ENCODE peak calls at places on chromosomes 6 and 20, in four cellular contexts. One of them, this sample, is unnamed.

GRCh38 chr20:45934046-45934586 is 367 bp upstream of the PCIF1 start:
- DNase-seq in GM12878: no peak
- DNase-seq in HCT116: peak; percentile 15
- DNase-seq in Peyer's patch: no peak
- DNase-seq in this sample: peak; percentile 37

GRCh38 chr6:20688710-20689500 is 154.6 kb downstream of the CDKAL1 start:
- DNase-seq in GM12878: peak; percentile 59
- DNase-seq in HCT116: no peak
- DNase-seq in Peyer's patch: no peak
- DNase-seq in this sample: no peak

GRCh38 chr20:63500902-63501817 is 2.3 kb upstream of the EEF1A2 start:
- DNase-seq in GM12878: no peak
- DNase-seq in HCT116: no peak
- DNase-seq in Peyer's patch: no peak
- DNase-seq in this sample: no peak

GRCh38 chr6:4322846-4323309 is 187.5 kb upstream of the ECI2 start:
- DNase-seq in GM12878: no peak
- DNase-seq in HCT116: no peak
- DNase-seq in Peyer's patch: no peak
- DNase-seq in this sample: no peak

GRCh38 chr6:142934190-142934589 is 10.8 kb downstream of the HIVEP2 start:
- DNase-seq in GM12878: no peak
- DNase-seq in HCT116: no peak
- DNase-seq in Peyer's patch: no peak
- DNase-seq in this sample: no peak

GRCh38 chr20:39190666-39191570 is 228.8 kb downstream of the DHX35 start:
- DNase-seq in GM12878: no peak
- DNase-seq in HCT116: peak; percentile 39
- DNase-seq in Peyer's patch: no peak
- DNase-seq in this sample: no peak

GRCh38 chr20:7841967-7842301 is 98.3 kb downstream of the HAO1 start:
- DNase-seq in GM12878: no peak
- DNase-seq in HCT116: no peak
- DNase-seq in Peyer's patch: no peak
- DNase-seq in this sample: no peak

GRCh38 chr20:24163501-24163900 is 174.9 kb upstream of the GGTLC1 start:
- DNase-seq in GM12878: no peak
- DNase-seq in HCT116: no peak
- DNase-seq in Peyer's patch: no peak
- DNase-seq in this sample: no peak

GRCh38 chr6:25354078-25354940 is 75.1 kb downstream of the CARMIL1 start:
- DNase-seq in GM12878: no peak
- DNase-seq in HCT116: no peak
- DNase-seq in Peyer's patch: no peak
- DNase-seq in this sample: no peak

GRCh38 chr6:142913036-142913510 is 31.9 kb downstream of the HIVEP2 start:
- DNase-seq in GM12878: peak; percentile 92
- DNase-seq in HCT116: no peak
- DNase-seq in Peyer's patch: no peak
- DNase-seq in this sample: no peak

GRCh38 chr6:31651602-31652191 is 764 bp downstream of the BAG6 start:
- DNase-seq in GM12878: no peak
- DNase-seq in HCT116: peak; percentile 55
- DNase-seq in Peyer's patch: no peak
- DNase-seq in this sample: peak; percentile 75

GRCh38 chr6:136347847-136348246 is 58.2 kb upstream of the BCLAF1 start:
- DNase-seq in GM12878: no peak
- DNase-seq in HCT116: no peak
- DNase-seq in Peyer's patch: no peak
- DNase-seq in this sample: no peak

GRCh38 chr6:112252571-112253504 is 1.5 kb downstream of the LAMA4 start:
- DNase-seq in GM12878: no peak
- DNase-seq in HCT116: no peak
- DNase-seq in Peyer's patch: no peak
- DNase-seq in this sample: no peak

GRCh38 chr6:73888050-73888449 is 192.0 kb downstream of the CD109 start:
- DNase-seq in GM12878: no peak
- DNase-seq in HCT116: no peak
- DNase-seq in Peyer's patch: no peak
- DNase-seq in this sample: no peak

DNA sequence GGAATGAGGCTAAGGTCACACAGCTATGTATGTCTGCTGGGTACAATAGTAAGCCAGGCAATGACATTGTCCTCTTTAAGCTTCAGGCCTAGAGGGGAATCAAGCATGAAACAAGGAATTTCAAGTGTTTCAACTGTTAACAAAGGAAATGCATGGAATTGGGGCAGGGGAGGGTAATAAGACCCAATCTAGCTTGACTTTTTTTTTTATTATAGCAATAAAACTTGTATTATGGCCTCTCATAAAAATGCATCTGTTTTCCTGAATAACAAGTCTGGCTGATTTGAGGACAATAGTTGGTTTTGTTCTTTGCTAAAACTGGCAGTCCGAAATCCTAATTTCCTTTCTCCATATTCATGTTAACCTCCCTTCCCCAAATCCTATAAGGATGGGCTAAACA is 336.7 kb downstream of the CBLN4 start:
- DNase-seq in GM12878: no peak
- DNase-seq in HCT116: no peak
- DNase-seq in Peyer's patch: no peak
- DNase-seq in this sample: no peak
- H3K9me3 ChIP-seq in GM12878: no peaks in the 10 kb centered on the region
- H3K9me3 ChIP-seq in HCT116: peaks cover 16% of the 10 kb centered on the region
- H3K9me3 ChIP-seq in Peyer's patch: no peaks in the 10 kb centered on the region
- H3K9me3 ChIP-seq in this sample: no peaks in the 10 kb centered on the region

GRCh38 chr6:144284753-144285547 is at the start of gene UTRN:
- DNase-seq in GM12878: no peak
- DNase-seq in HCT116: no peak
- DNase-seq in Peyer's patch: peak; percentile 81
- DNase-seq in this sample: peak; percentile 45
- TF ChIP-seq POLR2A in GM12878: no peak
- TF ChIP-seq POLR2A in HCT116: no peak
- TF ChIP-seq POLR2A in Peyer's patch: peak; percentile 39
- TF ChIP-seq POLR2A in this sample: peak; percentile 49

GRCh38 chr6:69780585-69781178 is 16.1 kb downstream of the LMBRD1 start:
- DNase-seq in GM12878: no peak
- DNase-seq in HCT116: no peak
- DNase-seq in Peyer's patch: no peak
- DNase-seq in this sample: no peak

GRCh38 chr6:69774740-69775350 is 22.0 kb downstream of the LMBRD1 start:
- DNase-seq in GM12878: no peak
- DNase-seq in HCT116: no peak
- DNase-seq in Peyer's patch: no peak
- DNase-seq in this sample: no peak

GRCh38 chr6:69775450-69775849 is 21.4 kb downstream of the LMBRD1 start:
- DNase-seq in GM12878: no peak
- DNase-seq in HCT116: no peak
- DNase-seq in Peyer's patch: no peak
- DNase-seq in this sample: no peak

GRCh38 chr6:69771158-69771906 is 25.5 kb downstream of the LMBRD1 start:
- DNase-seq in GM12878: no peak
- DNase-seq in HCT116: no peak
- DNase-seq in Peyer's patch: no peak
- DNase-seq in this sample: no peak

GRCh38 chr6:69775941-69776340 is 20.9 kb downstream of the LMBRD1 start:
- DNase-seq in GM12878: no peak
- DNase-seq in HCT116: no peak
- DNase-seq in Peyer's patch: no peak
- DNase-seq in this sample: no peak
- H3K4me3 ChIP-seq in GM12878: no peak overlapping the region
- H3K4me3 ChIP-seq in HCT116: no peak overlapping the region
- H3K4me3 ChIP-seq in Peyer's patch: no peak overlapping the region
- H3K4me3 ChIP-seq in this sample: no peak overlapping the region

DNA sequence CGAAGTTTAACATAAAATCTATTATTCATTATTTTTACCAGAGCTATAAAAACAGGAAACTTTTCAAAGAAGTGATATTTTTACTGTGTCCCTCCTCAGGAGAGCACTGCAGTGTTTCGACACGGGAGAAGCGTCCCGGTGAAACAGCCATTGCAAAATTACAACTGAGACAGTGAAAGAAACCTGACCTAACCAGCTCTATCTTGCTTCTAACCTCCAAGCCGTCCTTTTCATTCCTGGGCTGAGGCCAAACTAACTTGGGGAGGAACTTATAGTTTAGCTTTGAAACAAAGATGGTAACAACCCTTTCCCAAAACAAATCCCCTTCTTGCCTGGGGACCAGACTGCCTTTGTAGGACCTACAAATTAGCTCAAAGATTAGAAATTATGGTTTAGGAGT is 79.2 kb downstream of the WDR27 start:
- DNase-seq in GM12878: no peak
- DNase-seq in HCT116: no peak
- DNase-seq in Peyer's patch: no peak
- DNase-seq in this sample: no peak
- H3K9me3 ChIP-seq in GM12878: no peaks in the 10 kb centered on the region
- H3K9me3 ChIP-seq in HCT116: no peaks in the 10 kb centered on the region
- H3K9me3 ChIP-seq in Peyer's patch: no peaks in the 10 kb centered on the region
- H3K9me3 ChIP-seq in this sample: no peaks in the 10 kb centered on the region

GRCh38 chr6:106100755-106101154 is 14.6 kb downstream of the PRDM1 start:
- DNase-seq in GM12878: no peak
- DNase-seq in HCT116: no peak
- DNase-seq in Peyer's patch: no peak
- DNase-seq in this sample: no peak

GRCh38 chr6:106094964-106095335 is 8.8 kb downstream of the PRDM1 start:
- DNase-seq in GM12878: no peak
- DNase-seq in HCT116: no peak
- DNase-seq in Peyer's patch: no peak
- DNase-seq in this sample: no peak

GRCh38 chr6:106099235-106099537 is 13.1 kb downstream of the PRDM1 start:
- DNase-seq in GM12878: no peak
- DNase-seq in HCT116: no peak
- DNase-seq in Peyer's patch: no peak
- DNase-seq in this sample: no peak

GRCh38 chr6:106098383-106099234 is 12.5 kb downstream of the PRDM1 start:
- DNase-seq in GM12878: peak; percentile 66
- DNase-seq in HCT116: peak; percentile 38
- DNase-seq in Peyer's patch: peak; percentile 70
- DNase-seq in this sample: no peak

DNA sequence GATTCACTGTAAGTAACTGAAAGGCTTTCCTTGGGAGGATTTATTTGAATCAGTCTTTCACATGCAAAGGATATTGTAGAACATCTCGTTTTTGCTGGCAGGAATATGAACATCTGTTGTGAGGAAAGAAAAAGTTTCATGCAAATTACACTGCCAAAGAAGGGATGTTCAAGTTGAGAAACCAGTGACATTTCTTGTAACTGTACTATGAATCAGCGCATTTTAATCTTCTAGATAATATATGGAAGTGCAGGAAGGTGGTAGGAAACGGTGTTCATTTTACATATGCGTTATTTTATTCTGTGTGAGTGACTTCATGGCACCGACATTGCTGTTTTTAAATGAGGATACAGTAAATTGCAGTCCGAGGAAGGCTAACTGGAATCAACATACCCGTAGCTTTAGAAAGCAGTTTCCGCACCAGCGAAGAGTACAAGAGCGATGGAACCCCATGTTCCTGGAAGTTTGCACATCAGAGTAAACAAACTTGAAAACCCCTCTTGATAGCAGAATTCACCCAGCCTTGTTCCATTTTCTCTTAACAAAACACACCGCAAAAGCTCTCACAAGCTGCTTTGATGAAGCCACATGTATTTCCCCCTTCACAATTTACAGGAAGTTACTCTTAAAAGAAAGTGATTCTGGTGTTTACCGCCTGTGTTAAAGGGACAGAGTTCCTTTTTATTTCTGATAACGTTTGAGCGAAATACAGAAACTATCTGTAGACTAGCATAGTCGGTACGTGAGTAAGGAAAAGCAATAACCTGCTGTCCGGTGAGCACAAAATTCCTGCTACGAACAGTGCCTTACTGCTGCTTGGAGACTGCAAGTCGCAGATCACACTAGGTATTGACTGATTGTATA is 11.5 kb downstream of the PRDM1 start:
- DNase-seq in GM12878: peak; percentile 78
- DNase-seq in HCT116: no peak
- DNase-seq in Peyer's patch: no peak
- DNase-seq in this sample: peak; percentile 30
- TF ChIP-seq POLR2A in GM12878: no peak
- TF ChIP-seq POLR2A in HCT116: no peak
- TF ChIP-seq POLR2A in Peyer's patch: peak; percentile 46
- TF ChIP-seq POLR2A in this sample: no peak